ENCODE peak calls at places on chromosomes 6 and 20, in six cellular contexts. W is IMR-90, E is neuronal stem cell, Y is mesendoderm, D is H1, M is H9. F is an unnamed sample.

GRCh38 chr6:169935348-169935718 is 183.9 kb downstream of the ERMARD start:
- DNase-seq in W (no peak), D (no peak), M (no peak), E (no peak), Y (peak), F (no peak)

GRCh38 chr6:3784885-3785744 is 33.6 kb upstream of the PXDC1 start:
- DNase-seq in E (no peak), W (no peak), M (no peak), D (no peak), Y (no peak), F (peak)

GRCh38 chr6:122692175-122692598 is 82.0 kb downstream of the PKIB start:
- DNase-seq in D (no peak), M (no peak), E (no peak), W (peak), Y (no peak), F (peak)

GRCh38 chr20:56580226-56580625 is 47.2 kb downstream of the FAM209B start:
- DNase-seq in D (no peak), W (no peak), E (no peak), M (no peak), Y (no peak), F (no peak)

GRCh38 chr6:30481213-30481964 is 7.9 kb upstream of the HLA-E start:
- DNase-seq in Y (no peak), E (no peak), M (no peak), D (peak), W (no peak), F (no peak)

GRCh38 chr6:99614430-99615161 is 8.0 kb downstream of the PRDM13 start:
- DNase-seq in M (peak), W (no peak), E (no peak), Y (peak), D (no peak), F (no peak)

GRCh38 chr20:40775747-40776146 is 86.7 kb upstream of the MAFB start:
- DNase-seq in D (no peak), E (no peak), Y (no peak), W (no peak), M (no peak), F (no peak)

GRCh38 chr6:132020138-132020551 is 69.0 kb upstream of the CCN2 start:
- DNase-seq in D (no peak), M (no peak), Y (no peak), W (peak), E (no peak), F (no peak)

GRCh38 chr20:35269055-35269781 is 8.7 kb downstream of the MMP24OS start:
- DNase-seq in W (peak), D (peak), M (peak), Y (peak), E (peak), F (peak)

GRCh38 chr6:116783852-116784251 is 18.3 kb upstream of the FAM162B start:
- DNase-seq in M (no peak), Y (no peak), E (no peak), W (peak), D (no peak), F (no peak)

GRCh38 chr6:74936886-74937285 is 269.0 kb downstream of the COL12A1 start:
- DNase-seq in W (peak), D (no peak), M (no peak), Y (peak), E (no peak), F (no peak)

GRCh38 chr6:110875548-110876169 is 1.1 kb downstream of the AMD1 start:
- DNase-seq in M (no peak), W (no peak), Y (peak), D (peak), E (no peak), F (peak)

GRCh38 chr20:34022843-34023234 is 29.1 kb downstream of the RALY start:
- DNase-seq in W (no peak), D (no peak), E (no peak), M (no peak), Y (no peak), F (no peak)
- H3K4me2 ChIP-seq in W (no peak), D (no peak), E (no peak), M (no peak), Y (no peak), F (no peak)

GRCh38 chr6:5471044-5471443 is 209.7 kb downstream of the FARS2 start:
- DNase-seq in E (peak), W (peak), D (no peak), Y (peak), M (peak), F (peak)

GRCh38 chr6:5471637-5472430 is 210.5 kb downstream of the FARS2 start:
- DNase-seq in E (peak), W (no peak), Y (peak), M (peak), D (no peak), F (no peak)

GRCh38 chr6:5468586-5468985 is 207.3 kb downstream of the FARS2 start:
- DNase-seq in E (no peak), Y (no peak), M (no peak), D (no peak), W (no peak), F (no peak)

GRCh38 chr6:5466459-5466858 is 205.1 kb downstream of the FARS2 start:
- DNase-seq in W (peak), D (no peak), M (no peak), Y (peak), E (no peak), F (no peak)

DNA sequence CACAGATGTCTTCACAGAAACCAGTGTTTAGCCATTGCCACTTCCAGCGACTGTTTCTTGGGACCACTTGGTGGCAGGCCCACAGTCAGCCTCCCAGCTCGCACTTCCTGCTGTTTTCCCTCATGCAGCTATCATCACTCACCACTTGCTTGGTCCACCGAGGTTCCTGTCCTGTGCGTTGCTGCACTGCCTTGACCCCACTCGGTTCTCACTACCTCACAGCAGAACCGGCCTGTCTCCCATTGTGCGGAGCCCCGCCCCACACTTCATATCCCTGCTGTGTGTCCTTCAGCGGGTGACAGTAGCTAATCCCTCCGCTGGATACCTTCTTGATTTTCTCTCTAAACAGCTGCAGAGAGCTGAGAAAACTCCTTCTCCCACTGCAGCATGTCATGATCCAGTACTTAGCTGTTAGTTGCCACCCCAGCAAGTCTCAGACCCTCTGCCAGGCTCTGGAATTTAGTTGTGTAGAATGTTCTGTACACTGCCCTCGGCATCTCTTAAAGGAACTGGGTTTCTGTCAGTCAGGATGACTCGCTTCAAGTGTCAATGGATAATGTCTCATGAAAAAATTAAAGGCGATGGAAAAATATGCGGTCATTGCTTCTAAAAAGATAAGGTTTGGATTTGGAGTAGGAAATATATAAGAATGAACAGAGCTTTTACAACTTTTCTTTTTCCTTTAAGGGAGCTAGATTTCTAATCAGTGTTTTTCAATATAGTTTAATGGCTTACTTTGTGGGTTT is 208.0 kb downstream of the FARS2 start:
- DNase-seq in Y (peak), D (no peak), E (no peak), M (peak), W (no peak), F (no peak)
- H3K23ac ChIP-seq in Y (no peak), D (no peak), E (no peak), M (no peak), W (no peak), F (no peak)

GRCh38 chr6:137762168-137763090 is 104.6 kb upstream of the TNFAIP3 start:
- DNase-seq in M (no peak), E (no peak), Y (no peak), D (no peak), W (no peak), F (no peak)

GRCh38 chr6:137763436-137763835 is 103.6 kb upstream of the TNFAIP3 start:
- DNase-seq in M (no peak), D (no peak), E (no peak), Y (no peak), W (no peak), F (peak)

GRCh38 chr6:137763861-137764260 is 103.2 kb upstream of the TNFAIP3 start:
- DNase-seq in D (no peak), M (no peak), Y (peak), E (no peak), W (no peak), F (no peak)

GRCh38 chr6:137765044-137765443 is 102.0 kb upstream of the TNFAIP3 start:
- DNase-seq in W (no peak), Y (no peak), E (no peak), M (no peak), D (no peak), F (peak)

DNA sequence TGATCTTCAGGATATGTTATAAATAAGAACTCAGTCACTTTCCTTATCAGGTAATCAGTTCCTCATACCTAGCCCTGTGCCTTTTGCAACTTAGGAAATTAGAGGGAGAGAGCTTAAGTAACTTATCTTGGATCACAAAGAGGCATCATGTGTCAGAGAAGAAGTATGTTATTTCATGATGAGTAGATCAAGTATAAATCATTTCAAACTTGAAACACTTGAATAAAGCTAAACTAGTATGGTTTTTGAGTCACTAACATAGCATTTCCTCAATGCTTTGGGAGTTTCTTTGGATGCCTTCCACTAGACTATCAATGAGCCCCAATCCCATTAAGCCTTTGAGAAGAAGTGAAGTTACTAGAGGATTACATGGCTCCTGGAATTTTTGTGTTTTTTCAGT is 102.6 kb upstream of the TNFAIP3 start:
- DNase-seq in M (no peak), Y (no peak), D (no peak), E (no peak), W (peak), F (peak)
- H3K4me2 ChIP-seq in M (no peak), Y (no peak), D (no peak), E (no peak), W (peak), F (no peak)

GRCh38 chr6:35342258-35343091 is at the start of gene PPARD:
- DNase-seq in Y (peak), D (peak), E (peak), M (peak), W (peak), F (peak)

GRCh38 chr6:35341557-35341956 is 801 bp upstream of the PPARD start:
- DNase-seq in Y (peak), M (no peak), D (no peak), E (no peak), W (no peak), F (peak)

GRCh38 chr6:35343835-35344550 is 1.6 kb downstream of the PPARD start:
- DNase-seq in Y (no peak), D (no peak), W (no peak), E (no peak), M (no peak), F (no peak)

GRCh38 chr6:35343092-35343834 is 905 bp downstream of the PPARD start:
- DNase-seq in Y (no peak), W (peak), D (no peak), E (no peak), M (no peak), F (no peak)
- H3K23ac ChIP-seq in Y (no peak), W (peak), D (no peak), E (peak), M (no peak), F (no peak)

GRCh38 chr20:14775778-14776177 is 438.4 kb upstream of the FLRT3 start:
- DNase-seq in Y (no peak), M (no peak), W (no peak), E (no peak), D (no peak), F (peak)
- H3K4me2 ChIP-seq in Y (no peak), M (no peak), W (no peak), E (no peak), D (no peak), F (no peak)

GRCh38 chr6:16128759-16129622 is at the start of gene MYLIP:
- DNase-seq in E (peak), Y (peak), D (peak), M (peak), W (peak), F (peak)
- H3K23ac ChIP-seq in E (peak), Y (peak), D (no peak), M (no peak), W (peak), F (no peak)

GRCh38 chr6:38234934-38235678 is 404.6 kb downstream of the BTBD9 start:
- DNase-seq in Y (no peak), D (no peak), E (no peak), M (no peak), W (no peak), F (no peak)

GRCh38 chr6:38234141-38234540 is 405.6 kb downstream of the BTBD9 start:
- DNase-seq in E (no peak), D (no peak), W (no peak), M (no peak), Y (peak), F (no peak)

GRCh38 chr6:38233161-38233791 is 406.5 kb downstream of the BTBD9 start:
- DNase-seq in W (peak), M (no peak), Y (no peak), D (no peak), E (no peak), F (no peak)
- H3K4me2 ChIP-seq in W (no peak), M (no peak), Y (no peak), D (no peak), E (no peak), F (no peak)